ENCODE peak calls at places on chromosomes 3 and 15, in six cellular contexts. One of them, this sample, is unnamed.

GRCh38 chr3:89246326-89246725 is 138.9 kb downstream of the EPHA3 start:
- DNase-seq in AG20443: no peak
- DNase-seq in osteoblast: no peak
- DNase-seq in HT-29: no peak
- DNase-seq in HTR-8/SVneo: no peak
- DNase-seq in SJSA1: no peak
- DNase-seq in this sample: no peak

GRCh38 chr3:76044601-76045600 is 259.6 kb upstream of the ZNF717 start:
- DNase-seq in AG20443: no peak
- DNase-seq in osteoblast: no peak
- DNase-seq in HT-29: peak; percentile 39
- DNase-seq in HTR-8/SVneo: no peak
- DNase-seq in SJSA1: peak; percentile 2
- DNase-seq in this sample: peak; percentile 27

GRCh38 chr15:79832358-79832757 is 64.5 kb downstream of the MTHFS start:
- DNase-seq in AG20443: no peak
- DNase-seq in osteoblast: no peak
- DNase-seq in HT-29: no peak
- DNase-seq in HTR-8/SVneo: no peak
- DNase-seq in SJSA1: no peak
- DNase-seq in this sample: no peak

GRCh38 chr15:52011711-52012144 is 7.3 kb upstream of the MAPK6 start:
- DNase-seq in AG20443: no peak
- DNase-seq in osteoblast: no peak
- DNase-seq in HT-29: no peak
- DNase-seq in HTR-8/SVneo: no peak
- DNase-seq in SJSA1: peak; percentile 55
- DNase-seq in this sample: no peak

GRCh38 chr15:58182460-58183163 is 44.4 kb downstream of the AQP9 start:
- DNase-seq in AG20443: peak; percentile 89
- DNase-seq in osteoblast: peak; percentile 66
- DNase-seq in HT-29: peak; percentile 70
- DNase-seq in HTR-8/SVneo: peak; percentile 53
- DNase-seq in SJSA1: peak; percentile 39
- DNase-seq in this sample: peak; percentile 37

GRCh38 chr3:171399842-171400241 is 60.4 kb downstream of the TNIK start:
- DNase-seq in AG20443: no peak
- DNase-seq in osteoblast: no peak
- DNase-seq in HT-29: no peak
- DNase-seq in HTR-8/SVneo: no peak
- DNase-seq in SJSA1: no peak
- DNase-seq in this sample: no peak

GRCh38 chr3:13005301-13005700 is 67.9 kb downstream of the IQSEC1 start:
- DNase-seq in AG20443: no peak
- DNase-seq in osteoblast: no peak
- DNase-seq in HT-29: no peak
- DNase-seq in HTR-8/SVneo: no peak
- DNase-seq in SJSA1: no peak
- DNase-seq in this sample: no peak

GRCh38 chr15:62439543-62440016 is 274.5 kb upstream of the C2CD4B start:
- DNase-seq in AG20443: peak; percentile 67
- DNase-seq in osteoblast: no peak
- DNase-seq in HT-29: no peak
- DNase-seq in HTR-8/SVneo: no peak
- DNase-seq in SJSA1: no peak
- DNase-seq in this sample: no peak

GRCh38 chr3:12916159-12916558 is 74.8 kb upstream of the RPL32 start:
- DNase-seq in AG20443: no peak
- DNase-seq in osteoblast: no peak
- DNase-seq in HT-29: no peak
- DNase-seq in HTR-8/SVneo: no peak
- DNase-seq in SJSA1: no peak
- DNase-seq in this sample: no peak

GRCh38 chr3:41364736-41365135 is 165.4 kb downstream of the CTNNB1 start:
- DNase-seq in AG20443: no peak
- DNase-seq in osteoblast: no peak
- DNase-seq in HT-29: no peak
- DNase-seq in HTR-8/SVneo: no peak
- DNase-seq in SJSA1: no peak
- DNase-seq in this sample: no peak

GRCh38 chr3:40192628-40193027 is 116.9 kb upstream of the EIF1B start:
- DNase-seq in AG20443: no peak
- DNase-seq in osteoblast: no peak
- DNase-seq in HT-29: no peak
- DNase-seq in HTR-8/SVneo: no peak
- DNase-seq in SJSA1: no peak
- DNase-seq in this sample: no peak

GRCh38 chr3:195365371-195365770 is 77.4 kb downstream of the ACAP2 start:
- DNase-seq in AG20443: no peak
- DNase-seq in osteoblast: no peak
- DNase-seq in HT-29: no peak
- DNase-seq in HTR-8/SVneo: no peak
- DNase-seq in SJSA1: no peak
- DNase-seq in this sample: no peak

GRCh38 chr3:16534914-16535301 is 21.4 kb upstream of the RFTN1 start:
- DNase-seq in AG20443: no peak
- DNase-seq in osteoblast: no peak
- DNase-seq in HT-29: no peak
- DNase-seq in HTR-8/SVneo: no peak
- DNase-seq in SJSA1: no peak
- DNase-seq in this sample: no peak

GRCh38 chr3:178195824-178196223 is 340.4 kb upstream of the KCNMB2 start:
- DNase-seq in AG20443: peak; percentile 57
- DNase-seq in osteoblast: peak; percentile 21
- DNase-seq in HT-29: no peak
- DNase-seq in HTR-8/SVneo: no peak
- DNase-seq in SJSA1: peak; percentile 2
- DNase-seq in this sample: no peak

GRCh38 chr15:97931314-97931713 is 29.2 kb upstream of the ARRDC4 start:
- DNase-seq in AG20443: no peak
- DNase-seq in osteoblast: no peak
- DNase-seq in HT-29: no peak
- DNase-seq in HTR-8/SVneo: no peak
- DNase-seq in SJSA1: no peak
- DNase-seq in this sample: no peak

GRCh38 chr3:158057666-158058065 is 48.6 kb downstream of the SHOX2 start:
- DNase-seq in AG20443: no peak
- DNase-seq in osteoblast: no peak
- DNase-seq in HT-29: no peak
- DNase-seq in HTR-8/SVneo: no peak
- DNase-seq in SJSA1: no peak
- DNase-seq in this sample: no peak

GRCh38 chr3:108100906-108101305 is 10.1 kb upstream of the CD47 start:
- DNase-seq in AG20443: no peak
- DNase-seq in osteoblast: peak; percentile 19
- DNase-seq in HT-29: no peak
- DNase-seq in HTR-8/SVneo: no peak
- DNase-seq in SJSA1: no peak
- DNase-seq in this sample: no peak

GRCh38 chr3:81816473-81817260 is 55.2 kb upstream of the GBE1 start:
- DNase-seq in AG20443: peak; percentile 17
- DNase-seq in osteoblast: no peak
- DNase-seq in HT-29: no peak
- DNase-seq in HTR-8/SVneo: no peak
- DNase-seq in SJSA1: no peak
- DNase-seq in this sample: no peak

GRCh38 chr15:77473328-77473727 is 52.6 kb downstream of the HMG20A start:
- DNase-seq in AG20443: no peak
- DNase-seq in osteoblast: peak; percentile 65
- DNase-seq in HT-29: no peak
- DNase-seq in HTR-8/SVneo: no peak
- DNase-seq in SJSA1: no peak
- DNase-seq in this sample: no peak

GRCh38 chr3:15052335-15053242 is 12.5 kb downstream of the MRPS25 start:
- DNase-seq in AG20443: no peak
- DNase-seq in osteoblast: no peak
- DNase-seq in HT-29: no peak
- DNase-seq in HTR-8/SVneo: no peak
- DNase-seq in SJSA1: no peak
- DNase-seq in this sample: no peak

This sample was measured in MG63.